ENCODE peak calls at places on chromosomes 6 and 20, in ten cellular contexts. O, V, Y, X, L, C, Z, K, T and U are unnamed samples.

GRCh38 chr6:157699777-157700636 is 123.0 kb upstream of the SNX9 start:
- DNase-seq in O (no peak), V (no peak), Y (no peak), X (no peak), L (no peak), C (no peak), Z (no peak), K (no peak), T (no peak), U (no peak)

GRCh38 chr6:16430661-16431089 is 192.3 kb downstream of the GMPR start:
- DNase-seq in O (no peak), V (no peak), Y (no peak), X (no peak), L (no peak), C (no peak), Z (no peak), K (no peak), T (no peak), U (no peak)

GRCh38 chr6:57222684-57223077 is 574 bp upstream of the RAB23 start:
- DNase-seq in O (no peak), V (no peak), Y (no peak), X (no peak), L (no peak), C (no peak), Z (no peak), K (no peak), T (no peak), U (no peak)

GRCh38 chr6:167803816-167804215 is 22.9 kb upstream of the AFDN start:
- DNase-seq in O (no peak), V (no peak), Y (no peak), X (no peak), L (no peak), C (no peak), Z (no peak), K (no peak), T (no peak), U (no peak)

GRCh38 chr6:129920103-129920798 is 59.1 kb upstream of the TMEM244 start:
- DNase-seq in O (no peak), V (no peak), Y (no peak), X (no peak), L (no peak), C (no peak), Z (no peak), K (no peak), T (peak), U (no peak)

GRCh38 chr6:45148711-45149341 is 179.3 kb upstream of the RUNX2 start:
- DNase-seq in O (no peak), V (no peak), Y (no peak), X (no peak), L (no peak), C (no peak), Z (no peak), K (no peak), T (peak), U (no peak)

GRCh38 chr6:14734416-14735340 is 511.2 kb upstream of the JARID2 start:
- DNase-seq in O (no peak), V (no peak), Y (no peak), X (no peak), L (no peak), C (peak), Z (peak), K (no peak), T (peak), U (peak)

GRCh38 chr6:100216760-100217159 is 222.7 kb upstream of the MCHR2 start:
- DNase-seq in O (no peak), V (no peak), Y (no peak), X (no peak), L (no peak), C (no peak), Z (no peak), K (no peak), T (no peak), U (no peak)

GRCh38 chr20:57476073-57476526 is 48.8 kb downstream of the CTCFL start:
- DNase-seq in O (no peak), V (peak), Y (no peak), X (peak), L (no peak), C (no peak), Z (peak), K (peak), T (no peak), U (peak)

GRCh38 chr6:15962449-15962764 is 166.5 kb upstream of the MYLIP start:
- DNase-seq in O (no peak), V (no peak), Y (no peak), X (no peak), L (no peak), C (no peak), Z (peak), K (no peak), T (peak), U (peak)

DNA sequence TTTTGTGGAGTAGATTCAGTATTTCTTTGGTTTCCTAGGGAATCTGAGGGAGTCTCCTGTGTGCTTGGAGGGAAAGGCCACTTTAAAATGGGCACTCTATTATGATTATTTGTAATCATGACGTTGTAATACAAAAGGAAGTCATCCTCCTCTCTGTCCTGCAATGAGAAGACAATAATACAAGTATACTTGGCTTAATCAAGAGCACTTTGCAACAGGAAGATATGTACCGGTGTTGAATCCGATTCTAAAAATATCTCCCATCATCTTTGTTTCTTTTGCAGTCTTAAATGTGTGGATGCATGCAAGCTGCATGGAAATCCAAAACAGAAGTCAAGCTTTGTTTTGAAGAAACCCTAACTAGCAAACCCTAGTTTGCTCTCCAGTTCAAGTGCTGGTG is 94.1 kb upstream of the QKI start:
- DNase-seq in O (no peak), V (no peak), Y (no peak), X (no peak), L (no peak), C (no peak), Z (no peak), K (no peak), T (no peak), U (no peak)
- TF ChIP-seq CTCF in O (no peak), V (no peak), Y (no peak), X (no peak), L (no peak), C (no peak), Z (no peak), K (no peak), T (no peak), U (no peak)

GRCh38 chr20:63790572-63791168 is 40.4 kb downstream of the ZBTB46 start:
- DNase-seq in O (no peak), V (no peak), Y (no peak), X (no peak), L (no peak), C (no peak), Z (no peak), K (no peak), T (no peak), U (no peak)
- TF ChIP-seq CTCF in O (no peak), V (no peak), Y (no peak), X (no peak), L (no peak), C (no peak), Z (no peak), K (no peak), T (no peak), U (no peak)

GRCh38 chr6:894274-894673 is 201.3 kb upstream of the EXOC2 start:
- DNase-seq in O (no peak), V (peak), Y (no peak), X (no peak), L (no peak), C (no peak), Z (no peak), K (no peak), T (no peak), U (no peak)
- TF ChIP-seq CTCF in O (no peak), V (peak), Y (peak), X (no peak), L (no peak), C (no peak), Z (no peak), K (no peak), T (no peak), U (peak)

GRCh38 chr6:116314218-116314617 is 34.5 kb upstream of the TSPYL1 start:
- DNase-seq in O (no peak), V (no peak), Y (no peak), X (no peak), L (no peak), C (no peak), Z (no peak), K (no peak), T (no peak), U (no peak)

GRCh38 chr6:116313377-116313776 is 33.6 kb upstream of the TSPYL1 start:
- DNase-seq in O (no peak), V (no peak), Y (no peak), X (no peak), L (no peak), C (no peak), Z (no peak), K (no peak), T (peak), U (no peak)

GRCh38 chr6:116314878-116315277 is 35.1 kb upstream of the TSPYL1 start:
- DNase-seq in O (no peak), V (no peak), Y (no peak), X (no peak), L (no peak), C (peak), Z (peak), K (no peak), T (peak), U (peak)

DNA sequence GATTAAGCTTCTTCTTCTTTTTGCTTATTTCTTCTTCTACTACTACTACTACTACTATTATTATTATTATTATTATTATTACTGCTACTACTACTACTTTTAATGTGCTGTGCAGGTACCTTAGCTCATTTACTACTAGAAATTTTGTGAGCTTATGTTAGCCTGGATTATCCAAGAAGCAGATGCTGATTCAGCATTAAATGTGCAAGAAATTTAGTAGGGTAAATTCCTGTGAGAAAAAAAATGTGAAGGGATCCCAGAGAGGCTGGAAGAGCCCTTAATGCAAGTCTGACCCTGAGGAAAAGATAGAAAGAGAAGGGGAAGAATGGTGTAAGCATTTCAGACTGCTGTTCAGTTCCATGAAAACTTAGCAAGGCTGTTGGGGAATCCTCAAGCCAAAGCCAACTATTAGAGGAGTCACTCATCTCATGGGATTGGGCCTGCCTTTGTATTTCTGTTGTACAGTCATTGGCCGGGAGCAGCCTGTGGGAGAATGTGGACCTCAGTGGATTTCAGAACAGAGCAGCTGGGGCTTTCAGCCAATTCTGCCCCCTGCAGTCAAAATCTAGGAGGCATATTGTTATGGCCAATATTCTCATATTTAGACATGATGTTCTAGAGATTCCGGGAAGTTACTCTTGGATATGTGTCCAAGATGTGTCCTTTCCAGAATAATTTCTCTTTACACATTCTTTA is 37.2 kb upstream of the TSPYL1 start:
- DNase-seq in O (no peak), V (no peak), Y (no peak), X (peak), L (no peak), C (no peak), Z (no peak), K (no peak), T (peak), U (no peak)
- TF ChIP-seq CTCF in O (no peak), V (no peak), Y (peak), X (no peak), L (no peak), C (no peak), Z (no peak), K (no peak), T (peak), U (no peak)

DNA sequence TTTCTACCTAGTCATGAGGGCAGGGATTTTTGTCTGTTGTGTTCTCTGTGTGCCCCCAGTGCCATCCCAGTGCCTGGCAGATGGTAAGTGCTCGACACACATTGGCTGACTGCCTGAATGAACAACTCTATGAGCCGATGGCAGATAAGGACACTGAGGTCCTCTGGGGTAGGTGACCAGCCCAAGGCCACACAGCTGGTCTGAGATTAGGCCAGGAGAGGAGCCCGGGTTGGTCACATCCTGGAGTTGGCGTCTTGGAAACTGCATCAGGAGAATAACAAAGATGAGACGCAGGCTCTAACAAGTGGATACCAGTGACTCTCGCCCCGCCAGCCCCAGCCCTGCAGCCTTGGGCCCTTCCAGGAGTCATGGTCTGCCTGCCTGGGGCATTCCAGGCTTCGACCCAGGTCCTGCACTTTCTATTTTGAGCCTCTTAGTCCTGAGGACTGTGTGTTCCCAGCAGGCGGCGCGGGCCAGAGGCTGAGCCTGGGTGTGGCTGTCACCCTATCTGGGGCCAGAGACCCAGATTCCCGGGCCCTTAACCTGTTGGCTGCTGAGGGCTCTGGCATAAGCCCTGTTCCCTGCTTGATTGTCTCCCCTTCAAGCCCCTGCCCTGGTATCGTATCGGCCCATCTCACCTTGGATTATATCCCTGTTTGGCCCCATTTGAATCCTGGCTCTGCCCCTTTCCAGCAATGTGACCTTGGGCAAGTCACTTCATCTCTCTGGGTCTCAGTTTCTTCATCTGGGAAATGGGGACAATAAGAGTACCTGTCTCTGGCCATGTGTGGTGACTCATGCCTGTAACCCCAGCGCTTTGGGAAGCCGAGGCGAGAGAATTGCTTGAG is 88.3 kb downstream of the CEBPB start:
- DNase-seq in O (no peak), V (no peak), Y (peak), X (no peak), L (peak), C (no peak), Z (no peak), K (peak), T (peak), U (no peak)
- TF ChIP-seq CTCF in O (peak), V (no peak), Y (peak), X (no peak), L (peak), C (no peak), Z (no peak), K (peak), T (peak), U (no peak)

GRCh38 chr6:106728296-106728870 is 99.0 kb downstream of the QRSL1 start:
- DNase-seq in O (no peak), V (no peak), Y (peak), X (no peak), L (peak), C (no peak), Z (no peak), K (no peak), T (no peak), U (no peak)
- TF ChIP-seq CTCF in O (no peak), V (no peak), Y (no peak), X (no peak), L (no peak), C (no peak), Z (no peak), K (no peak), T (no peak), U (no peak)

GRCh38 chr6:72522735-72523141 is 99.1 kb upstream of the KCNQ5 start:
- DNase-seq in O (no peak), V (peak), Y (no peak), X (no peak), L (no peak), C (no peak), Z (peak), K (no peak), T (no peak), U (peak)
- TF ChIP-seq CTCF in O (no peak), V (peak), Y (no peak), X (no peak), L (no peak), C (no peak), Z (peak), K (no peak), T (no peak), U (peak)

GRCh38 chr6:31768717-31769257 is 6.3 kb downstream of the SAPCD1 start:
- DNase-seq in O (no peak), V (no peak), Y (no peak), X (no peak), L (no peak), C (peak), Z (no peak), K (no peak), T (no peak), U (no peak)
- TF ChIP-seq CTCF in O (no peak), V (no peak), Y (no peak), X (no peak), L (no peak), C (no peak), Z (no peak), K (no peak), T (no peak), U (no peak)

GRCh38 chr6:37051138-37052026 is 45.9 kb downstream of the FGD2 start:
- DNase-seq in O (peak), V (peak), Y (peak), X (peak), L (peak), C (peak), Z (peak), K (peak), T (peak), U (peak)
- TF ChIP-seq CTCF in O (peak), V (peak), Y (peak), X (peak), L (peak), C (peak), Z (peak), K (peak), T (peak), U (peak)

GRCh38 chr6:148954934-148955915 is 208.4 kb downstream of the UST start:
- DNase-seq in O (no peak), V (no peak), Y (no peak), X (no peak), L (no peak), C (no peak), Z (peak), K (no peak), T (no peak), U (no peak)

GRCh38 chr6:148954461-148954860 is 207.6 kb downstream of the UST start:
- DNase-seq in O (no peak), V (no peak), Y (no peak), X (no peak), L (no peak), C (no peak), Z (no peak), K (no peak), T (no peak), U (no peak)

GRCh38 chr6:148959511-148959910 is 212.7 kb downstream of the UST start:
- DNase-seq in O (no peak), V (no peak), Y (no peak), X (no peak), L (no peak), C (no peak), Z (no peak), K (no peak), T (no peak), U (no peak)

GRCh38 chr6:148962854-148963515 is 216.2 kb downstream of the UST start:
- DNase-seq in O (no peak), V (no peak), Y (no peak), X (no peak), L (no peak), C (no peak), Z (no peak), K (no peak), T (no peak), U (no peak)

GRCh38 chr6:148959008-148959407 is 212.2 kb downstream of the UST start:
- DNase-seq in O (no peak), V (no peak), Y (no peak), X (no peak), L (no peak), C (no peak), Z (no peak), K (no peak), T (no peak), U (no peak)
- TF ChIP-seq CTCF in O (no peak), V (no peak), Y (no peak), X (no peak), L (no peak), C (no peak), Z (no peak), K (no peak), T (no peak), U (no peak)